ENCODE peak calls at places on chromosomes 6 and 20, in four cellular contexts. R is GM23248; D is cardiac muscle cell; F is CD8-positive, alpha-beta memory T cell. I is an unnamed sample. For H3K4me1, the result is how much of the 10 kb centered on the place peaks cover.

GRCh38 chr6:90293319-90293937 is 3.2 kb downstream of the BACH2 start:
- DNase-seq in R (no peak), D (no peak), F (no peak), I (peak)

GRCh38 chr6:2179950-2180349 is 65.5 kb downstream of the GMDS start:
- DNase-seq in R (peak), D (no peak), F (no peak), I (no peak)

GRCh38 chr20:63968928-63969760 is 586 bp downstream of the ZNF512B start:
- DNase-seq in R (peak), D (peak), F (peak), I (peak)

GRCh38 chr6:107657755-107658461 is 166.2 kb downstream of the SCML4 start:
- DNase-seq in R (no peak), D (no peak), F (peak), I (no peak)

GRCh38 chr20:58993332-58994248 is 12.5 kb downstream of the NELFCD start:
- DNase-seq in R (no peak), D (no peak), F (no peak), I (no peak)

GRCh38 chr6:37365791-37366190 is 12.0 kb downstream of the RNF8 start:
- DNase-seq in R (peak), D (no peak), F (no peak), I (no peak)

GRCh38 chr6:56595490-56596122 is 47.1 kb downstream of the DST start:
- DNase-seq in R (peak), D (peak), F (no peak), I (peak)

GRCh38 chr6:162053084-162053483 is 674.5 kb downstream of the PRKN start:
- DNase-seq in R (no peak), D (no peak), F (no peak), I (no peak)

GRCh38 chr20:12882832-12883506 is 125.8 kb upstream of the SPTLC3 start:
- DNase-seq in R (peak), D (no peak), F (no peak), I (no peak)

GRCh38 chr6:52399511-52400315 is 20.4 kb upstream of the EFHC1 start:
- DNase-seq in R (peak), D (peak), F (peak), I (peak)

GRCh38 chr6:126650931-126651330 is 311.0 kb downstream of the CENPW start:
- DNase-seq in R (peak), D (no peak), F (no peak), I (no peak)

GRCh38 chr6:147161974-147162495 is 42.2 kb upstream of the STXBP5 start:
- DNase-seq in R (peak), D (no peak), F (no peak), I (no peak)

GRCh38 chr6:107866606-107867301 is 42.6 kb upstream of the SCML4 start:
- DNase-seq in R (peak), D (peak), F (peak), I (peak)

GRCh38 chr6:10437891-10438290 is 23.0 kb upstream of the TFAP2A start:
- DNase-seq in R (no peak), D (no peak), F (no peak), I (no peak)

DNA sequence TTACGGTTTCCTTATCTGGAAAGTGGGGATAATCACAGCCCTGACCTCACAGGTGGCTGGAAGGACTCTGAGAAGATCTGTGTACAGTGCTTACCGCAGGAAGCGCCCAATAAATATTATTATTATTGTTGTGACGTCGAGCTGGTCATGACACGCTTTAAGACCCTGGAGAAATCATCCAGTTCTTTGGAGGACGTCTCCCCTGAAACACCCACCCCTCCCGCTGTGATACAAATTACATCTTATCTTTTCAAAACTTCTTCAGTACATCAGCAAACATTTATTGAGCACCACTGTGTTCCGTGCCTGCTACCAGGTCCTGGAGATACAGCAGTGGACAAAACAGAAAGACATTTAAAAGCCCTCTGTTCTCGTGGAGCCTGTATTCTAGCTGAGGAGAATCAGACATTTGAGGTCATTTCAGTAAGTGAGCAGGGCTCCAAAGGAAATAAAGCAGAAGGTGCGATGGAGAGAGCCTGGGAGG is 118.7 kb downstream of the CEBPB start:
- DNase-seq in R (peak), D (no peak), F (no peak), I (no peak)
- H3K4me1 ChIP-seq in R (half or more), D (under half), F (under half), I (under half)

DNA sequence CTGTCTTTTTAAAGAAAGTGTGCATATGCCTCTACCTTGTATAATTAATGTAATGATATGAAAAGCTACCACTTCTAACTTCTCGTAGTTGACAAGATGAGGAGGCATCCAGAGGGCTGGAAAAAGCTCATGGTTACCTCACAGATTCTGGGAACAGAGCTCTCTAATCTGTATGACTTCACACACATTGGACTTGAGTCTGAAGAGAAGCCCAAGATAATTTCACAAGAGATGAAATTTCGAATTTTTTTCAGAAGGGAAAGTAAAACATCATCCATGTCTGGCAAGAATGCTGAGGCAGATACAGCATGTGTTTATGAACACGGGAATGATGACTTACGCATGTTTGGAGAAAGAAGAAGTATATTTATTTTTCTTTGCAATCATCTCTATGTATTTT is 141.8 kb upstream of the TENT5A start:
- DNase-seq in R (peak), D (no peak), F (no peak), I (no peak)
- H3K4me3 ChIP-seq in R (peak), D (no peak), F (no peak), I (no peak)

GRCh38 chr20:25864986-25865714 is 168.5 kb upstream of the ZNF337 start:
- DNase-seq in R (no peak), D (no peak), F (no peak), I (no peak)
- H3K4me1 ChIP-seq in R (under half), D (under half), F (under half), I (under half)

GRCh38 chr6:110980227-110980626 is 1.6 kb upstream of the RPF2 start:
- DNase-seq in R (no peak), D (no peak), F (no peak), I (no peak)

GRCh38 chr6:110979565-110980096 is 2.2 kb upstream of the RPF2 start:
- DNase-seq in R (no peak), D (no peak), F (peak), I (no peak)

GRCh38 chr6:110976575-110976974 is 5.3 kb upstream of the RPF2 start:
- DNase-seq in R (no peak), D (no peak), F (no peak), I (no peak)

DNA sequence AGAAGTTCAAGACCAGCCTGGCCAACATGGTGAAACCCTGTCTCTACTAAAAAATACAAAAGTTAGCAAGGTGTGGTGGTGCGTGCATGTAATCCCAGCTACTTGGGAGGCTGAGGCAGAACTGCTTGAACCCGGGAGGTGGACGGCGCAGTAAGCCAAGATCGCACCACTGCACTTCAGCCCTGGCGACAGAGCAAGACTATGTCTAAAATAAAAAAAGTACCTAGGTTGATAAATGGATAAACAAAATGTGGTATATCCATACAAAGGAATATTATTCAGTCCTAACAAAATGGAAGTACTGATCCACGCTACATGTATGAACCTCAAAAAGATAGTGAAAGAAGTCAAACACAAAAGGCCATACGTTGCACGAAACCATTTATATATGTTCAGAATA is 1.2 kb upstream of the RPF2 start:
- DNase-seq in R (no peak), D (no peak), F (no peak), I (no peak)
- H3K4me3 ChIP-seq in R (peak), D (no peak), F (peak), I (no peak)

DNA sequence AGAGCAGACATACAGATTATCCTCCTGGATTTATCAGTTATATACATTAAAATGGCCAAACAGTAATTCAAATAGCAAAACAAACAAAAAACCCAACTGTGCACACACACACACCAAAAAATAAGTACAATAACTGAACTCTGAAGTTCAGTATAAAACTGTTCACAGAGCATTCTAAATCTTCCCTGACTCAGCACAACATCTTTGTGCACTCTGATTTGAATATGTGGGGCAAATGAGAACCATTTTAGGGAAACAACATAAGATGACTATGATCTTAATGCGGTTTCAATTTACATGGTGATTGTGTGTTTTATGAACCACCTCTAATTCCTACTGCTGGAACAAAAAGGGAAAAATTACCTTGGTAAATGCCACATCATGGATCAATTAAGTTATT is 41.8 kb downstream of the PLAGL1 start:
- DNase-seq in R (no peak), D (no peak), F (no peak), I (no peak)
- H3K4me1 ChIP-seq in R (under half), D (under half), F (under half), I (under half)

GRCh38 chr6:169454204-169454871 is 200.7 kb upstream of the THBS2 start:
- DNase-seq in R (peak), D (no peak), F (no peak), I (no peak)

GRCh38 chr6:169453221-169453620 is 199.6 kb upstream of the THBS2 start:
- DNase-seq in R (peak), D (no peak), F (no peak), I (no peak)

GRCh38 chr6:169451065-169451840 is 197.6 kb upstream of the THBS2 start:
- DNase-seq in R (peak), D (no peak), F (no peak), I (no peak)

GRCh38 chr6:169452117-169452868 is 198.6 kb upstream of the THBS2 start:
- DNase-seq in R (peak), D (no peak), F (no peak), I (no peak)

GRCh38 chr6:169452869-169453186 is 199.2 kb upstream of the THBS2 start:
- DNase-seq in R (no peak), D (no peak), F (no peak), I (no peak)
- H3K4me3 ChIP-seq in R (peak), D (no peak), F (no peak), I (no peak)

GRCh38 chr20:57476073-57476526 is 48.8 kb downstream of the CTCFL start:
- DNase-seq in R (no peak), D (no peak), F (no peak), I (no peak)
- H3K4me1 ChIP-seq in R (under half), D (half or more), F (under half), I (under half)